ENCODE peak calls at places on chromosomes 1 and 21, in four cellular contexts. One of them, this sample, is unnamed.

GRCh38 chr1:23719162-23719820 is 24.0 kb upstream of the ELOA start:
- DNase-seq in GM20000: no peak
- DNase-seq in uterus: no peak
- DNase-seq in HEK293T: no peak
- DNase-seq in this sample: no peak

GRCh38 chr1:183761871-183762270 is 43.0 kb upstream of the RGL1 start:
- DNase-seq in GM20000: no peak
- DNase-seq in uterus: no peak
- DNase-seq in HEK293T: no peak
- DNase-seq in this sample: no peak

GRCh38 chr1:228035844-228036243 is 29.0 kb downstream of the WNT3A start:
- DNase-seq in GM20000: no peak
- DNase-seq in uterus: no peak
- DNase-seq in HEK293T: peak
- DNase-seq in this sample: no peak

GRCh38 chr1:184096005-184096404 is 44.5 kb downstream of the TSEN15 start:
- DNase-seq in GM20000: no peak
- DNase-seq in uterus: no peak
- DNase-seq in HEK293T: no peak
- DNase-seq in this sample: no peak

GRCh38 chr1:62735491-62736171 is 47.4 kb upstream of the DOCK7 start:
- DNase-seq in GM20000: no peak
- DNase-seq in uterus: no peak
- DNase-seq in HEK293T: no peak
- DNase-seq in this sample: no peak

GRCh38 chr1:241518447-241519307 is 878 bp downstream of the FH start:
- DNase-seq in GM20000: peak
- DNase-seq in uterus: peak
- DNase-seq in HEK293T: no peak
- DNase-seq in this sample: no peak

GRCh38 chr1:202848191-202848542 is 37.4 kb downstream of the PCAT6 start:
- DNase-seq in GM20000: peak
- DNase-seq in uterus: no peak
- DNase-seq in HEK293T: no peak
- DNase-seq in this sample: no peak

GRCh38 chr1:231971397-231972233 is 345.0 kb downstream of the DISC1 start:
- DNase-seq in GM20000: no peak
- DNase-seq in uterus: no peak
- DNase-seq in HEK293T: no peak
- DNase-seq in this sample: no peak

GRCh38 chr1:37102656-37103382 is 68.5 kb upstream of the GRIK3 start:
- DNase-seq in GM20000: no peak
- DNase-seq in uterus: no peak
- DNase-seq in HEK293T: no peak
- DNase-seq in this sample: no peak

GRCh38 chr1:64532646-64533045 is 62.7 kb downstream of the CACHD1 start:
- DNase-seq in GM20000: no peak
- DNase-seq in uterus: no peak
- DNase-seq in HEK293T: no peak
- DNase-seq in this sample: no peak

GRCh38 chr21:41479686-41480085 is 28.3 kb downstream of the TMPRSS2 start:
- DNase-seq in GM20000: no peak
- DNase-seq in uterus: no peak
- DNase-seq in HEK293T: no peak
- DNase-seq in this sample: no peak

GRCh38 chr1:228969968-228970800 is 234.9 kb downstream of the RHOU start:
- DNase-seq in GM20000: no peak
- DNase-seq in uterus: no peak
- DNase-seq in HEK293T: peak
- DNase-seq in this sample: no peak

GRCh38 chr1:12454406-12455391 is 163.3 kb downstream of the DHRS3 start:
- DNase-seq in GM20000: no peak
- DNase-seq in uterus: peak
- DNase-seq in HEK293T: no peak
- DNase-seq in this sample: no peak

GRCh38 chr1:158952416-158952815 is 21.1 kb downstream of the PYHIN1 start:
- DNase-seq in GM20000: no peak
- DNase-seq in uterus: no peak
- DNase-seq in HEK293T: no peak
- DNase-seq in this sample: no peak

GRCh38 chr1:178727014-178727895 is 2.2 kb downstream of the RALGPS2 start:
- DNase-seq in GM20000: no peak
- DNase-seq in uterus: peak
- DNase-seq in HEK293T: no peak
- DNase-seq in this sample: no peak

GRCh38 chr1:75092141-75092540 is 42.0 kb upstream of the LHX8 start:
- DNase-seq in GM20000: no peak
- DNase-seq in uterus: no peak
- DNase-seq in HEK293T: no peak
- DNase-seq in this sample: peak

GRCh38 chr1:11703357-11704225 is 12.1 kb downstream of the DRAXIN start:
- DNase-seq in GM20000: peak
- DNase-seq in uterus: no peak
- DNase-seq in HEK293T: no peak
- DNase-seq in this sample: no peak

GRCh38 chr1:147815503-147815902 is 55.1 kb upstream of the GJA5 start:
- DNase-seq in GM20000: no peak
- DNase-seq in uterus: no peak
- DNase-seq in HEK293T: no peak
- DNase-seq in this sample: no peak

GRCh38 chr21:42878678-42878992 is 704 bp downstream of the WDR4 start:
- DNase-seq in GM20000: no peak
- DNase-seq in uterus: no peak
- DNase-seq in HEK293T: no peak
- DNase-seq in this sample: no peak

GRCh38 chr1:5311147-5311546 is 656.7 kb downstream of the AJAP1 start:
- DNase-seq in GM20000: no peak
- DNase-seq in uterus: no peak
- DNase-seq in HEK293T: no peak
- DNase-seq in this sample: no peak

GRCh38 chr1:26645734-26646133 is 50.1 kb upstream of the ARID1A start:
- DNase-seq in GM20000: no peak
- DNase-seq in uterus: no peak
- DNase-seq in HEK293T: no peak
- DNase-seq in this sample: no peak